ENCODE peak calls at places on chromosomes 4 and X, in six cellular contexts. One of them, this sample, is unnamed.

GRCh38 chr4:178778500-178778899 is 1336.3 kb upstream of the AGA start:
- DNase-seq in T follicular helper cell: no peak
- DNase-seq in LoVo: no peak
- DNase-seq in ELR: no peak
- DNase-seq in mesenchymal stem cell: no peak
- DNase-seq in dorsolateral prefrontal cortex: no peak
- DNase-seq in this sample: no peak

GRCh38 chrX:110755061-110755460 is 40.6 kb downstream of the CHRDL1 start:
- DNase-seq in T follicular helper cell: no peak
- DNase-seq in LoVo: no peak
- DNase-seq in ELR: peak
- DNase-seq in mesenchymal stem cell: no peak
- DNase-seq in dorsolateral prefrontal cortex: no peak
- DNase-seq in this sample: peak

GRCh38 chrX:154967603-154968002 is 54.9 kb downstream of the F8 start:
- DNase-seq in T follicular helper cell: no peak
- DNase-seq in LoVo: peak
- DNase-seq in ELR: peak
- DNase-seq in mesenchymal stem cell: peak
- DNase-seq in dorsolateral prefrontal cortex: no peak
- DNase-seq in this sample: peak

GRCh38 chrX:44223150-44223549 is 120.3 kb downstream of the EFHC2 start:
- DNase-seq in T follicular helper cell: no peak
- DNase-seq in LoVo: peak
- DNase-seq in ELR: peak
- DNase-seq in mesenchymal stem cell: peak
- DNase-seq in dorsolateral prefrontal cortex: no peak
- DNase-seq in this sample: peak

GRCh38 chrX:24245201-24245600 is 68.7 kb downstream of the SUPT20HL2 start:
- DNase-seq in T follicular helper cell: no peak
- DNase-seq in LoVo: peak
- DNase-seq in ELR: peak
- DNase-seq in mesenchymal stem cell: peak
- DNase-seq in dorsolateral prefrontal cortex: no peak
- DNase-seq in this sample: peak

GRCh38 chrX:8738588-8739189 is 6.8 kb upstream of the ANOS1 start:
- DNase-seq in T follicular helper cell: no peak
- DNase-seq in LoVo: peak
- DNase-seq in ELR: peak
- DNase-seq in mesenchymal stem cell: peak
- DNase-seq in dorsolateral prefrontal cortex: no peak
- DNase-seq in this sample: peak

GRCh38 chrX:43646800-43647199 is 9.3 kb upstream of the MAOA start:
- DNase-seq in T follicular helper cell: no peak
- DNase-seq in LoVo: no peak
- DNase-seq in ELR: no peak
- DNase-seq in mesenchymal stem cell: no peak
- DNase-seq in dorsolateral prefrontal cortex: no peak
- DNase-seq in this sample: no peak

GRCh38 chr4:2750719-2751605 is 5.2 kb downstream of the TNIP2 start:
- DNase-seq in T follicular helper cell: no peak
- DNase-seq in LoVo: no peak
- DNase-seq in ELR: no peak
- DNase-seq in mesenchymal stem cell: peak
- DNase-seq in dorsolateral prefrontal cortex: no peak
- DNase-seq in this sample: no peak

GRCh38 chr4:40150932-40151331 is 45.9 kb upstream of the RHOH start:
- DNase-seq in T follicular helper cell: no peak
- DNase-seq in LoVo: no peak
- DNase-seq in ELR: no peak
- DNase-seq in mesenchymal stem cell: peak
- DNase-seq in dorsolateral prefrontal cortex: no peak
- DNase-seq in this sample: peak

GRCh38 chrX:30910124-30910860 is 21.2 kb upstream of the TAB3 start:
- DNase-seq in T follicular helper cell: no peak
- DNase-seq in LoVo: no peak
- DNase-seq in ELR: peak
- DNase-seq in mesenchymal stem cell: peak
- DNase-seq in dorsolateral prefrontal cortex: no peak
- DNase-seq in this sample: no peak